ENCODE peak calls at places on chromosomes 2 and 18, in eight cellular contexts. D is activated CD8-positive, alpha-beta memory T cell treated with anti-CD3 and anti-CD28 coated beads, Interleukin-2, amount 10 ng/mL, durations not matched to agents 7 days and 5 days; V is A172; A is neuronal stem cell; X is lung microvascular endothelial cell; Z is dorsolateral prefrontal cortex; O is M059J; Y is cerebellar cortex. C is an unnamed sample.
A peak's percentile ranks its signal among the peaks of the same experiment; 100 is the strongest.

GRCh38 chr2:101190753-101191516 is 39.8 kb upstream of the TBC1D8 start:
- DNase-seq in X (no peak), O (no peak), Z (no peak), V (no peak), Y (no peak), A (no peak), D (no peak), C (no peak)

GRCh38 chr2:150663143-150663542 is 175.7 kb upstream of the RND3 start:
- DNase-seq in D (no peak), Y (no peak), V (peak; percentile 90), X (peak; percentile 46), Z (no peak), A (no peak), O (peak; percentile 93), C (peak; percentile 68)

GRCh38 chr2:47539228-47539627 is 136.3 kb downstream of the MSH2 start:
- DNase-seq in D (no peak), V (no peak), X (no peak), O (no peak), Z (no peak), Y (no peak), A (no peak), C (no peak)

GRCh38 chr18:32349728-32350395 is 120.8 kb downstream of the GAREM1 start:
- DNase-seq in Z (peak; percentile 48), O (peak; percentile 65), D (no peak), V (peak; percentile 6), A (no peak), Y (peak; percentile 76), X (peak; percentile 95), C (peak; percentile 86)

GRCh38 chr2:28709101-28709500 is 42.5 kb upstream of the PPP1CB start:
- DNase-seq in A (no peak), O (no peak), Z (no peak), X (no peak), V (no peak), D (no peak), Y (no peak), C (no peak)

GRCh38 chr2:61670591-61671503 is 132.7 kb upstream of the XPO1 start:
- DNase-seq in A (no peak), D (peak; percentile 56), Y (peak; percentile 51), X (peak; percentile 55), Z (peak; percentile 74), V (peak; percentile 38), O (peak; percentile 86), C (peak; percentile 13)

GRCh38 chr2:39059366-39059952 is 61.4 kb downstream of the SOS1 start:
- DNase-seq in Y (peak; percentile 64), X (peak; percentile 56), V (peak; percentile 15), A (peak; percentile 24), O (peak; percentile 38), Z (no peak), D (no peak), C (peak; percentile 6)

GRCh38 chr2:97966545-97967215 is 29.1 kb downstream of the TMEM131 start:
- DNase-seq in X (no peak), Z (no peak), Y (no peak), V (no peak), D (no peak), A (no peak), O (peak; percentile 18), C (no peak)

GRCh38 chr2:104472076-104472475 is 381.8 kb upstream of the POU3F3 start:
- DNase-seq in D (no peak), Y (no peak), O (no peak), X (no peak), A (no peak), V (no peak), Z (no peak), C (no peak)

GRCh38 chr2:55518846-55519167 is 711 bp upstream of the CFAP36 start:
- DNase-seq in Y (peak; percentile 46), O (peak; percentile 41), A (peak; percentile 23), X (no peak), D (peak; percentile 46), V (peak; percentile 29), Z (no peak), C (peak; percentile 13)

GRCh38 chr2:72953976-72954375 is 36.7 kb downstream of the EMX1 start:
- DNase-seq in Z (no peak), O (no peak), D (peak; percentile 87), V (no peak), Y (no peak), A (no peak), X (no peak), C (no peak)

GRCh38 chr18:35868919-35869318 is 103.6 kb upstream of the RMP24 start:
- DNase-seq in X (no peak), O (no peak), Y (no peak), Z (no peak), A (no peak), V (no peak), D (no peak), C (no peak)

GRCh38 chr2:231672617-231673347 is 35.5 kb upstream of the PTMA start:
- DNase-seq in V (peak; percentile 88), O (no peak), Y (peak; percentile 68), X (peak; percentile 78), D (peak; percentile 50), A (no peak), Z (no peak), C (peak; percentile 71)

GRCh38 chr18:13563390-13563805 is 163.0 kb downstream of the FAM210A start:
- DNase-seq in O (no peak), Y (no peak), X (no peak), D (no peak), A (no peak), V (no peak), Z (peak; percentile 66), C (no peak)

GRCh38 chr18:23340661-23341060 is 112.4 kb upstream of the RIOK3 start:
- DNase-seq in A (no peak), D (no peak), X (no peak), O (no peak), V (no peak), Y (no peak), Z (no peak), C (no peak)

GRCh38 chr2:27003003-27003402 is 29.8 kb upstream of the TMEM214 start:
- DNase-seq in Z (no peak), A (no peak), O (no peak), X (no peak), V (no peak), Y (no peak), D (no peak), C (no peak)

GRCh38 chr18:9886005-9886348 is 204 bp downstream of the TXNDC2 start:
- DNase-seq in Z (no peak), D (no peak), V (no peak), A (no peak), X (no peak), Y (no peak), O (no peak), C (no peak)

GRCh38 chr2:159860611-159861010 is 62.6 kb upstream of the CD302 start:
- DNase-seq in X (no peak), A (no peak), V (no peak), Y (no peak), O (no peak), D (no peak), Z (no peak), C (no peak)

GRCh38 chr2:174641168-174641567 is 43.6 kb upstream of the WIPF1 start:
- DNase-seq in D (no peak), V (no peak), A (no peak), Y (no peak), Z (no peak), O (no peak), X (no peak), C (no peak)

GRCh38 chr2:14944562-14945346 is 312.2 kb downstream of the LRATD1 start:
- DNase-seq in A (no peak), O (peak; percentile 15), V (peak; percentile 28), D (no peak), Y (peak; percentile 3), Z (no peak), X (peak; percentile 20), C (no peak)

GRCh38 chr2:176614930-176615329 is 345.7 kb downstream of the MTX2 start:
- DNase-seq in V (no peak), Z (no peak), A (no peak), D (no peak), X (no peak), Y (no peak), O (peak; percentile 41), C (no peak)

GRCh38 chr2:104872866-104873688 is 19.2 kb downstream of the POU3F3 start:
- DNase-seq in Y (peak; percentile 66), X (peak; percentile 71), O (peak; percentile 61), V (peak; percentile 27), D (peak; percentile 56), A (peak; percentile 62), Z (peak; percentile 94), C (peak; percentile 83)

GRCh38 chr2:43202289-43202688 is 24.1 kb downstream of the ZFP36L2 start:
- DNase-seq in O (no peak), Y (no peak), X (no peak), D (no peak), V (no peak), Z (no peak), A (no peak), C (no peak)

GRCh38 chr18:74868461-74868860 is 270.8 kb downstream of the ZNF407 start:
- DNase-seq in Z (no peak), O (no peak), Y (no peak), D (no peak), X (no peak), V (no peak), A (no peak), C (no peak)

GRCh38 chr2:140274891-140275290 is 1494.7 kb upstream of the NXPH2 start:
- DNase-seq in Z (no peak), D (no peak), X (no peak), Y (no peak), O (no peak), A (no peak), V (no peak), C (no peak)

GRCh38 chr2:181393472-181393871 is 63.7 kb upstream of the ITGA4 start:
- DNase-seq in O (peak; percentile 90), D (no peak), X (peak; percentile 86), Y (no peak), A (no peak), V (peak; percentile 66), Z (no peak), C (peak; percentile 70)

C was measured in Daoy.